ENCODE peak calls at places on chromosomes 16 and 17, in six cellular contexts. I, C, V, K, D and X are unnamed samples. For H3K36me3, the result is how much of the 10 kb centered on the place peaks cover.

GRCh38 chr17:44847581-44847980 is at the start of gene HIGD1B:
- DNase-seq in I (no peak), C (no peak), V (no peak), K (no peak), D (no peak), X (no peak)

GRCh38 chr16:13561276-13561675 is 358.7 kb upstream of the ERCC4 start:
- DNase-seq in I (no peak), C (no peak), V (no peak), K (no peak), D (peak), X (no peak)

GRCh38 chr16:75104836-75105235 is 11.7 kb downstream of the LDHD start:
- DNase-seq in I (no peak), C (no peak), V (no peak), K (peak), D (no peak), X (no peak)

GRCh38 chr17:36212958-36213357 is 2.1 kb downstream of the CCL4L2 start:
- DNase-seq in I (no peak), C (no peak), V (no peak), K (no peak), D (peak), X (no peak)

GRCh38 chr16:14627088-14627487 is 3.0 kb downstream of the PARN start:
- DNase-seq in I (no peak), C (no peak), V (no peak), K (no peak), D (no peak), X (no peak)

GRCh38 chr17:18278867-18279266 is 18.4 kb downstream of the MIEF2 start:
- DNase-seq in I (no peak), C (no peak), V (no peak), K (no peak), D (no peak), X (no peak)

GRCh38 chr16:89410794-89411309 is 79.5 kb downstream of the ANKRD11 start:
- DNase-seq in I (peak), C (peak), V (no peak), K (peak), D (no peak), X (peak)

GRCh38 chr16:49602201-49603041 is 228.8 kb downstream of the C16orf78 start:
- DNase-seq in I (no peak), C (peak), V (no peak), K (no peak), D (no peak), X (no peak)

GRCh38 chr16:2692948-2693651 is 10.8 kb downstream of the KCTD5 start:
- DNase-seq in I (peak), C (peak), V (no peak), K (no peak), D (no peak), X (no peak)

GRCh38 chr17:78197147-78197830 is 10.1 kb downstream of the AFMID start:
- DNase-seq in I (no peak), C (no peak), V (no peak), K (no peak), D (no peak), X (no peak)

GRCh38 chr16:89072216-89073130 is 21.2 kb upstream of the ACSF3 start:
- DNase-seq in I (no peak), C (no peak), V (no peak), K (peak), D (no peak), X (no peak)

GRCh38 chr17:3963214-3964201 is 729 bp downstream of the ATP2A3 start:
- DNase-seq in I (no peak), C (peak), V (peak), K (no peak), D (no peak), X (no peak)

GRCh38 chr17:44971776-44972483 is 3.8 kb upstream of the C1QL1 start:
- DNase-seq in I (no peak), C (no peak), V (no peak), K (no peak), D (no peak), X (no peak)

GRCh38 chr17:29931253-29931932 is 1.4 kb upstream of the SSH2 start:
- DNase-seq in I (peak), C (peak), V (peak), K (peak), D (no peak), X (peak)

GRCh38 chr17:47210105-47210504 is 957 bp downstream of the MYL4 start:
- DNase-seq in I (no peak), C (no peak), V (peak), K (no peak), D (no peak), X (no peak)

GRCh38 chr16:23678430-23679273 is at the start of gene PLK1:
- DNase-seq in I (peak), C (peak), V (peak), K (peak), D (no peak), X (peak)

GRCh38 chr17:49388692-49389513 is 25.8 kb downstream of the PHB1 start:
- DNase-seq in I (no peak), C (no peak), V (no peak), K (no peak), D (no peak), X (no peak)

GRCh38 chr17:31715436-31715835 is 143.6 kb downstream of the COPRS start:
- DNase-seq in I (no peak), C (no peak), V (no peak), K (no peak), D (no peak), X (no peak)

GRCh38 chr17:58960068-58960467 is 146.6 kb downstream of the TRIM37 start:
- DNase-seq in I (no peak), C (no peak), V (peak), K (no peak), D (no peak), X (no peak)

GRCh38 chr16:17404903-17405691 is 65.7 kb downstream of the XYLT1 start:
- DNase-seq in I (peak), C (no peak), V (no peak), K (peak), D (peak), X (peak)

GRCh38 chr17:58279736-58280479 is 827 bp downstream of the MPO start:
- DNase-seq in I (no peak), C (no peak), V (peak), K (no peak), D (no peak), X (no peak)

GRCh38 chr16:87436225-87437172 is 44.4 kb downstream of the MAP1LC3B start:
- DNase-seq in I (peak), C (no peak), V (no peak), K (no peak), D (no peak), X (no peak)

GRCh38 chr16:58016841-58017446 is 8.6 kb upstream of the MMP15 start:
- DNase-seq in I (no peak), C (no peak), V (no peak), K (no peak), D (no peak), X (no peak)

GRCh38 chr16:70454221-70455034 is at the start of gene FCSK:
- DNase-seq in I (peak), C (peak), V (peak), K (peak), D (no peak), X (no peak)

GRCh38 chr17:58541249-58541648 is 26.8 kb upstream of the MTMR4 start:
- DNase-seq in I (no peak), C (no peak), V (no peak), K (no peak), D (no peak), X (no peak)

GRCh38 chr16:57863434-57864160 is 61.3 kb upstream of the KIFC3 start:
- DNase-seq in I (peak), C (peak), V (peak), K (peak), D (no peak), X (peak)

GRCh38 chr17:14334261-14334860 is 33.5 kb downstream of the HS3ST3B1 start:
- DNase-seq in I (no peak), C (no peak), V (no peak), K (no peak), D (no peak), X (no peak)

GRCh38 chr16:51161440-51162195 is 10.5 kb upstream of the SALL1 start:
- DNase-seq in I (no peak), C (no peak), V (no peak), K (no peak), D (no peak), X (no peak)

GRCh38 chr17:4802228-4802627 is at the start of gene C17orf114:
- DNase-seq in I (no peak), C (no peak), V (no peak), K (no peak), D (no peak), X (no peak)

GRCh38 chr16:79598341-79599181 is 2.0 kb downstream of the MAF start:
- DNase-seq in I (peak), C (peak), V (no peak), K (peak), D (no peak), X (peak)

GRCh38 chr16:49857423-49858181 is 1.7 kb upstream of the ZNF423 start:
- DNase-seq in I (peak), C (peak), V (peak), K (peak), D (no peak), X (peak)

GRCh38 chr17:76888661-76889060 is 20.5 kb downstream of the MGAT5B start:
- DNase-seq in I (no peak), C (no peak), V (peak), K (no peak), D (no peak), X (no peak)

GRCh38 chr17:21289175-21289901 is 4.8 kb downstream of the MAP2K3 start:
- DNase-seq in I (no peak), C (no peak), V (no peak), K (no peak), D (no peak), X (no peak)

DNA sequence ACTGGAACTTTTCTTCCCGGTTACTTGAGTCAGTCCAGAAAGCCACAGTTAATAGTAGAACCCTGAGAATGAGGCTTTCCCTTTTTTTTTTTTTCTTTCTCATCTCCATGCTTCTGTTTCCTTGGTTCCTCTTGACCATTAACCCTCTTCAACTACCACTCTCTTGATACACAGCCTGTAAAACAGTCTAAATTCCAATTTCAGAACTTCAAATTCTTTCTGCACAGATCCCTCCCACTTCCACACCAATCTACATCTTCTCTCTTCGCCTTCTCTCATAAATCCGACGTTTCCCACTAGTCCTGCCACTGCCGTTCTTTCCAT is 588 bp downstream of the METTL16 start:
- DNase-seq in I (no peak), C (no peak), V (no peak), K (no peak), D (no peak), X (no peak)
- H3K4me3 ChIP-seq in I (peak), C (peak), V (peak), K (peak), D (peak), X (peak)

DNA sequence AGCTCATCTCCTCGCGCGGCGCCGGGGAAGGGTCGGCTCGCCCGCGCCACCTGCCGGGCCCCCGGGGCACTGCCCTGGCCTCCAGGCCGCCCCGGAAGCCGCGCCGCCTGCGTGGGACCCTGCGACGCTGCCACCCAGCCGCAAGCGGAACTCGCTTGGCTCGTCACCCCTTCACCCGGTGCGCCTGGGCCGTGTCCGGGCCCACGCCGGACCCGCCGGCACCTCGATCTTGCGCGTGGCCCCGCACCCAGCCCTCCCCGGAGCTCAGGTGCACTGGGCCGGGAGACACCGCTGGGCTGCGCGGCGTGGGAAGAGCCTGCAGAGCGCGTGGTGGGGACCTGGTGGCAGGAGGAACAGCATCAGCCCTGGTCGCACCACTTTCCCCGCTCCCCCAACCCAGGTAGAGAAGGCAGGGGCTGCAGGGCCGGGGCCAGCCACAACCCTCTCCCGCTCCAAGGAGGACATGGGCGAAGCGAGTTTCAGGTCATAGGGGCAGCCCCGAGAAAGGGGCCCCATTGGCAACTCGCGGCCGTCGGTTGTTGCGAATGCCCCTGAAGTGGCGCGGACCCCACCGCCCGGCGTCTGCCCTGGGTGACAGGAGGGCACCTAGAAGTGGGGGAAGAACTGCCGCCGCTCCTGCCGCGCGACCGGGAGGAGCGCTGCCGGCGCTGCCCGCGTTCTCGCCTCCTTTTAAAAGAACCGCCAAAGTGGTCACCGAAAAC is 363 bp upstream of the MIF4GD start:
- DNase-seq in I (peak), C (peak), V (peak), K (peak), D (no peak), X (peak)
- TF ChIP-seq EP300 in I (no peak), C (no peak), V (no peak), K (no peak), D (no peak), X (peak)

GRCh38 chr17:82061047-82061925 is 4.3 kb downstream of the DUS1L start:
- DNase-seq in I (no peak), C (no peak), V (no peak), K (no peak), D (no peak), X (no peak)

GRCh38 chr17:82063424-82064415 is 1.9 kb downstream of the DUS1L start:
- DNase-seq in I (no peak), C (no peak), V (no peak), K (no peak), D (no peak), X (no peak)

GRCh38 chr17:82062076-82062983 is 3.3 kb downstream of the DUS1L start:
- DNase-seq in I (no peak), C (no peak), V (no peak), K (no peak), D (no peak), X (no peak)

GRCh38 chr17:82064433-82065192 is 991 bp downstream of the DUS1L start:
- DNase-seq in I (no peak), C (peak), V (no peak), K (no peak), D (no peak), X (no peak)

GRCh38 chr17:82062984-82063368 is 2.6 kb downstream of the DUS1L start:
- DNase-seq in I (no peak), C (no peak), V (no peak), K (no peak), D (no peak), X (no peak)
- H3K36me3 ChIP-seq in I (under half), C (half or more), V (half or more), K (under half), D (half or more), X (under half)

GRCh38 chr17:65185686-65186382 is 48.7 kb downstream of the RGS9 start:
- DNase-seq in I (no peak), C (no peak), V (no peak), K (no peak), D (no peak), X (no peak)
- H3K4me3 ChIP-seq in I (no peak), C (no peak), V (no peak), K (no peak), D (no peak), X (no peak)

DNA sequence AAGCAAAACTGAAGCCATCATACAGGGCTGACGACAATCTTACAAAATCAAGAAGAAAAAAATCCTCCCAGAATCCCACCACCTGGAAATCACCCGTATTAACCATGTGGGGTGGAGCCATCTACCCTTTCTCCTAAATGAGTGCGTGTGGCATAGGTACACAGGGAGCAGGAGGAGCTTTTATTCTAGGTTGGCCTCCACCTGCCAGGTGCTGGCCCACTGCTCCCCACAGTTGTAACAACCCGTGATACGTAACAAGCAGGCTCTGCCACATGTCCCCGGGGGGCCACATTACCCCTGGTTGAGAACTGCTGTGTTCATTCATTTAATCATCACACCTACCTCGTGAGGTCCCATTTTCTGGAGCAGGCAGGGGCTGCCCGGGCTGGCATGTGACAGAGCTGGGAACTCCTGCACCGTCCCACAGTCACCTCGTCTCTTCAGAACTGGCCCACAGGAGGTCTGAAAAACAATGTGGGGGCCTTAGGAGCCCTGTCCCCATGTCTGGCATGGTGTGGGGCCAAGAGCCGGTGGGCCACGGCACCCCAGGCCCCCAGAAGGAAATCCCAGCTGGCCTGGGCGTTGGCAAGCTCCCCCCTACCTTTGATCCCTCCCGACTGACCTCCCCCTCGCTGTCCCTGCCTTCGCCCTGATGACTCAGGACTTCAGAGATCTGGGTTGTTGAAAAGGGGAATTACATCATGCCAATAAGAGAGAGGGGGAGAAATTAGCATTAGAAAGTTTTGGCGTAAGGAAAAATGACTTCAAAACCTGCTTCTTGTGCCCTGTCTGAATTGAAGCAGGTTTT is 12.9 kb downstream of the CMIP start:
- DNase-seq in I (no peak), C (no peak), V (peak), K (no peak), D (no peak), X (no peak)
- TF ChIP-seq EP300 in I (no peak), C (no peak), V (peak), K (no peak), D (no peak), X (no peak)

GRCh38 chr17:34859652-34860051 is 101.6 kb downstream of the CCT6B start:
- DNase-seq in I (no peak), C (no peak), V (no peak), K (no peak), D (no peak), X (no peak)
- H3K36me3 ChIP-seq in I (under half), C (under half), V (under half), K (under half), D (under half), X (under half)

DNA sequence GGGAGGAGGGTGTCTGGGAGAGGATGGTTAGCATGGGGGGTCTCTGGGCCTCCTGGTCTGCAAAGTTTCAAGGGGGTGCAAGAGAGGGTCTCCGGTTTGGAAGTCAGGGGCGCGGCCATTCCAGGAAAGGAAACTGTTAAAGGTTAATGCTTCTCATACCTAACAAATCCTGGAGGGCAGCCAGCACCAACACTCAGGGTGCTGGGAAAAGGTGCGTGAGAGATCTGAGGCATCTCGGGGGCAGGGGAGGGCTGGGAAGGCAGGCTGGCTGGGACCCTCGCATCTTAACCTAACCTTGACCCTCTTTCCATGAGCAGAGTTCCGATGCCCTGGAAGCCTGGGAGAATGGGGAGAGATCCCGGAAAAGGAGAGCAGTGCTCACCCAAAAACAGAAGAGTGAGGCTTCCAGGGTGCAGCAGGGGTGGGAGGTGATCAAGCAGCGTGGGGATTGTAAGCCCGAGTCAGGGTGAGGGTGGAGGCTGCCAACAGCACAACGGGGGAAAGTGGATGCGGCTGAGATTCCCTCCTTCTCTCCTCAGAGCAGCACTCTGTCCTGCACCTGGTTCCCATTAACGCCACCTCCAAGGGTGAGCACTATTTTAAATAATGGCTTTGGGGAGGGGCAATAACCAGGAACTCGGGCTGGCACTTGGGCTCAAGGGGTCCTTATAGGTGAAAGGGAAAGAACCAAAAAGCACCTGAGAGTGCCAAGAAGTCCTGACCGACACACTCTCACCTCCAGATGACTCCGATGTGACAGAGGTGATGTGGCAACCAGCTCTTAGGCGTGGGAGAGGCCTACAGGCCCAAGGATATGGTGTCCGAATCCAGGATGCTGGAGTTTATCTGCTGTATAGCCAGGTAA is 989 bp downstream of the TNFSF13 start:
- DNase-seq in I (peak), C (peak), V (no peak), K (no peak), D (no peak), X (no peak)
- H3K4me3 ChIP-seq in I (peak), C (peak), V (no peak), K (peak), D (peak), X (peak)

GRCh38 chr16:72470541-72470940 is 298.6 kb upstream of the PMFBP1 start:
- DNase-seq in I (no peak), C (no peak), V (no peak), K (no peak), D (no peak), X (no peak)
- TF ChIP-seq EP300 in I (no peak), C (no peak), V (no peak), K (no peak), D (no peak), X (no peak)